ENCODE peak calls at places on chromosomes 4 and X, in eight cellular contexts. D is neural progenitor cell, S is GM23248, L is cardiac muscle cell, G is brain microvascular endothelial cell, E is heart right ventricle, V is DND-41, B is mesendoderm. U is an unnamed sample. For H3K27me3, the result is how much of the 10 kb centered on the place peaks cover.

GRCh38 chr4:5742388-5742787 is 31.4 kb downstream of the EVC start:
- DNase-seq in G (no peak), B (no peak), L (no peak), E (no peak), V (no peak), S (no peak), D (no peak), U (no peak)

GRCh38 chrX:47311857-47312774 is 58.3 kb upstream of the ZNF157 start:
- DNase-seq in B (peak), S (peak), V (peak), E (peak), G (peak), D (peak), L (peak), U (peak)

GRCh38 chrX:23616361-23616760 is 50.9 kb upstream of the PRDX4 start:
- DNase-seq in B (peak), D (peak), L (peak), V (no peak), G (peak), E (no peak), S (peak), U (no peak)

GRCh38 chrX:119552508-119552907 is 12.7 kb downstream of the STEEP1 start:
- DNase-seq in V (no peak), B (no peak), E (no peak), D (no peak), L (no peak), G (peak), S (peak), U (no peak)

GRCh38 chr4:8205749-8206611 is 6.9 kb downstream of the SH3TC1 start:
- DNase-seq in D (no peak), E (no peak), V (peak), B (no peak), L (no peak), S (no peak), G (no peak), U (no peak)

GRCh38 chrX:74520291-74520690 is 94.1 kb downstream of the RLIM start:
- DNase-seq in D (no peak), B (no peak), G (no peak), S (peak), L (no peak), V (no peak), E (no peak), U (no peak)

GRCh38 chr4:17385403-17385802 is 126.5 kb downstream of the QDPR start:
- DNase-seq in B (no peak), V (peak), L (peak), E (peak), S (peak), G (peak), D (no peak), U (no peak)

GRCh38 chrX:69387559-69388487 is 116.3 kb upstream of the NALF2 start:
- DNase-seq in D (peak), B (peak), G (peak), E (peak), S (peak), L (peak), V (peak), U (peak)

GRCh38 chrX:28586891-28587635 is at the start of gene IL1RAPL1:
- DNase-seq in L (peak), V (no peak), B (peak), E (no peak), S (peak), G (peak), D (peak), U (no peak)

GRCh38 chrX:103626855-103627254 is 1.9 kb upstream of the TCEAL1 start:
- DNase-seq in E (no peak), V (no peak), L (no peak), S (peak), D (no peak), B (no peak), G (no peak), U (no peak)

GRCh38 chr4:120348521-120348920 is 281.9 kb upstream of the MAD2L1 start:
- DNase-seq in E (no peak), B (no peak), V (no peak), S (peak), L (no peak), D (no peak), G (no peak), U (no peak)

GRCh38 chr4:21005647-21006046 is 305.4 kb downstream of the PACRGL start:
- DNase-seq in L (no peak), D (no peak), E (no peak), S (no peak), G (no peak), B (no peak), V (no peak), U (no peak)

GRCh38 chr4:21013501-21013900 is 313.2 kb downstream of the PACRGL start:
- DNase-seq in V (no peak), E (no peak), G (no peak), L (no peak), B (no peak), D (no peak), S (no peak), U (no peak)

GRCh38 chr4:21011106-21011505 is 310.8 kb downstream of the PACRGL start:
- DNase-seq in E (no peak), D (no peak), B (no peak), V (no peak), L (no peak), G (no peak), S (no peak), U (no peak)

GRCh38 chr4:21012851-21013331 is 312.6 kb downstream of the PACRGL start:
- DNase-seq in D (no peak), G (no peak), S (no peak), V (no peak), B (peak), E (no peak), L (no peak), U (no peak)

GRCh38 chr4:21009956-21010355 is 309.7 kb downstream of the PACRGL start:
- DNase-seq in V (no peak), B (peak), L (no peak), D (peak), S (no peak), G (no peak), E (no peak), U (no peak)
- H3K27me3 ChIP-seq in V (under half), B (under half), L (under half), D (under half), S (under half), G (under half), E (under half), U (under half)

DNA sequence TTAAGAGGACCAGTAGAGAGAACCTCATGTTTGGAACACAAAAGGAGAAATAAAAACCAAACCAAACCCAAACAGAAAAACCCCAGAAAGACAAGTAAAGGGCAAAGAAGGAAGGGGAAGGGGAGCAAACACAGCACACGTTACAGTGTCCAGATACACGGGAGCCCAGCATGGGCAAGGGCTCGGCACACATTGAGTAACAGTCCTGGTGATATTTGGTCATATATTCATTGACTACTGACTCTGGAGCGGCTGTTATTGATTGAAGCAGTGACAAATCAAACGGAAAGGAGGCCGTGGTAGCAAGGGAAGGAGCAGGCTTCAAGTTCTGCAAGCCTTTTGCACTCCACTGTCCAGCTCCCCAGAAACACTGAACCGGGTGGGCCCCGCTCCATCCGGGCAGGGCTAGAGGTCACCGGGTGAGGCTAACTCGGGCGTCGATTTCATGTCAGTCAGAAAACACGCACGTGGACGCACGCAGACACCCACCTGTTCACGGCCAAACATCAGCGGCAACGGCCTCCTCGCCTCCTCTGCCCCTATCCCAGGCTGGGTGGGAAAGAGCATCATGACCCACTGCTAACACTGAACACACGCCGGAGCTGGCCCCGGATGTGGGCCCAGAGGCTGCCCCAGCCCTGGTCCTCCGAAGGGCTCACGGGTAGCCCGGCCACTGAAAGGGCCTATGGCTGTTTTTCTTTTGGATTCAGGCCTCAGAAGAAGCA is 3.7 kb upstream of the IRAK1 start:
- DNase-seq in V (no peak), S (no peak), B (no peak), E (no peak), G (no peak), D (no peak), L (no peak), U (no peak)
- H3K27me3 ChIP-seq in V (under half), S (under half), B (under half), E (under half), G (under half), D (under half), L (under half), U (under half)

DNA sequence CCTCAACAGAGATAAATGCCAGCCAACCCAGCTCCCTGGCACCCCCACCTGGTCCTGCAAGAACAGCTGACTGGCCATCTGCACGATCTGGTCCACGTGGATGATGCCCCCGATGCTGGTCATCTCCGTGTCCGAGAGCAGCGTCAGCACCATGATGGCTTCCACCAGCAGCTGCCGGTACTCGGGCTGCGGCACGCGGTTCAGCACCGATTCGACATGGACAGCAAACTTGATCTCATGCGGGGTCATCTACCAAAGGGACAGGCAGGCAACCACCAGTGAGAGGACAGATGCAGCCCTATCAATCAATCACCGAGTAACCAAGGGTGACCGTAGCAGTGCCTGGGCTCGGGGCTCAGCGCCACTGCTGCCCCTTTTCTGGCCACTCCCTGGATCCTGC is 89.8 kb downstream of the PHKA2 start:
- DNase-seq in V (no peak), E (no peak), S (no peak), G (no peak), B (no peak), L (no peak), D (no peak), U (no peak)
- H3K27me3 ChIP-seq in V (under half), E (under half), S (under half), G (under half), B (under half), L (under half), D (under half), U (under half)

GRCh38 chrX:25022499-25023325 is 6.9 kb upstream of the ARX start:
- DNase-seq in L (no peak), V (no peak), G (no peak), B (no peak), E (no peak), D (peak), S (no peak), U (no peak)

GRCh38 chrX:25018682-25019081 is 2.9 kb upstream of the ARX start:
- DNase-seq in S (no peak), D (no peak), B (no peak), E (no peak), L (no peak), G (no peak), V (no peak), U (no peak)

GRCh38 chrX:25020391-25021131 is 4.8 kb upstream of the ARX start:
- DNase-seq in V (no peak), S (no peak), E (no peak), L (peak), G (no peak), D (peak), B (peak), U (no peak)

GRCh38 chrX:25019707-25020390 is 4.1 kb upstream of the ARX start:
- DNase-seq in L (no peak), D (peak), B (peak), E (no peak), G (no peak), S (no peak), V (no peak), U (no peak)

GRCh38 chrX:25021132-25021498 is 5.3 kb upstream of the ARX start:
- DNase-seq in L (no peak), D (no peak), E (no peak), V (no peak), G (no peak), S (no peak), B (no peak), U (no peak)
- H3K27me3 ChIP-seq in L (half or more), D (half or more), E (half or more), V (under half), G (under half), S (half or more), B (under half), U (half or more)

U was measured in upper lobe of right lung.